ENCODE peak calls at places on chromosomes 11 and 22, in five cellular contexts. One of them, this sample, is unnamed.

GRCh38 chr11:75563978-75564552 is 2.0 kb downstream of the SERPINH1 start:
- DNase-seq in HCT116: no peak
- DNase-seq in HepG2: peak; percentile 45
- DNase-seq in K562: peak; percentile 86
- DNase-seq in GM12878: no peak
- DNase-seq in this sample: peak; percentile 82

GRCh38 chr22:50641696-50642607 is 14.0 kb upstream of the ARSA start:
- DNase-seq in HCT116: no peak
- DNase-seq in HepG2: peak; percentile 95
- DNase-seq in K562: no peak
- DNase-seq in GM12878: no peak
- DNase-seq in this sample: peak; percentile 79

GRCh38 chr22:31141551-31141950 is 1.2 kb upstream of the PLA2G3 start:
- DNase-seq in HCT116: no peak
- DNase-seq in HepG2: no peak
- DNase-seq in K562: no peak
- DNase-seq in GM12878: no peak
- DNase-seq in this sample: no peak

GRCh38 chr11:1860108-1860507 is 7.2 kb downstream of the LSP1 start:
- DNase-seq in HCT116: no peak
- DNase-seq in HepG2: no peak
- DNase-seq in K562: no peak
- DNase-seq in GM12878: no peak
- DNase-seq in this sample: no peak

GRCh38 chr11:128399722-128400121 is 187.6 kb downstream of the ETS1 start:
- DNase-seq in HCT116: no peak
- DNase-seq in HepG2: no peak
- DNase-seq in K562: no peak
- DNase-seq in GM12878: no peak
- DNase-seq in this sample: no peak

GRCh38 chr22:45534339-45535192 is 31.9 kb downstream of the FBLN1 start:
- DNase-seq in HCT116: no peak
- DNase-seq in HepG2: no peak
- DNase-seq in K562: no peak
- DNase-seq in GM12878: no peak
- DNase-seq in this sample: no peak

GRCh38 chr11:75261474-75261847 is 20.9 kb downstream of the TPBGL start:
- DNase-seq in HCT116: no peak
- DNase-seq in HepG2: no peak
- DNase-seq in K562: no peak
- DNase-seq in GM12878: no peak
- DNase-seq in this sample: no peak

GRCh38 chr11:59872076-59872475 is 5.8 kb upstream of the TCN1 start:
- DNase-seq in HCT116: no peak
- DNase-seq in HepG2: no peak
- DNase-seq in K562: no peak
- DNase-seq in GM12878: no peak
- DNase-seq in this sample: no peak

GRCh38 chr11:107666911-107667568 is 44.8 kb downstream of the SLN start:
- DNase-seq in HCT116: no peak
- DNase-seq in HepG2: no peak
- DNase-seq in K562: no peak
- DNase-seq in GM12878: no peak
- DNase-seq in this sample: no peak

GRCh38 chr11:2940930-2941821 is 12.0 kb upstream of the PHLDA2 start:
- DNase-seq in HCT116: no peak
- DNase-seq in HepG2: no peak
- DNase-seq in K562: no peak
- DNase-seq in GM12878: no peak
- DNase-seq in this sample: no peak

GRCh38 chr11:2942872-2943710 is 13.9 kb upstream of the PHLDA2 start:
- DNase-seq in HCT116: no peak
- DNase-seq in HepG2: no peak
- DNase-seq in K562: no peak
- DNase-seq in GM12878: no peak
- DNase-seq in this sample: no peak

GRCh38 chr11:2943711-2944118 is 14.5 kb upstream of the PHLDA2 start:
- DNase-seq in HCT116: no peak
- DNase-seq in HepG2: no peak
- DNase-seq in K562: no peak
- DNase-seq in GM12878: no peak
- DNase-seq in this sample: no peak

GRCh38 chr11:2942447-2942846 is 13.2 kb upstream of the PHLDA2 start:
- DNase-seq in HCT116: no peak
- DNase-seq in HepG2: no peak
- DNase-seq in K562: no peak
- DNase-seq in GM12878: no peak
- DNase-seq in this sample: no peak

GRCh38 chr11:2940166-2940929 is 11.1 kb upstream of the PHLDA2 start:
- DNase-seq in HCT116: peak; percentile 53
- DNase-seq in HepG2: peak; percentile 46
- DNase-seq in K562: no peak
- DNase-seq in GM12878: no peak
- DNase-seq in this sample: no peak
- TF ChIP-seq SP1 in HCT116: no peak
- TF ChIP-seq SP1 in HepG2: no peak
- TF ChIP-seq SP1 in K562: no peak
- TF ChIP-seq SP1 in GM12878: no peak
- TF ChIP-seq SP1 in this sample: no peak

DNA sequence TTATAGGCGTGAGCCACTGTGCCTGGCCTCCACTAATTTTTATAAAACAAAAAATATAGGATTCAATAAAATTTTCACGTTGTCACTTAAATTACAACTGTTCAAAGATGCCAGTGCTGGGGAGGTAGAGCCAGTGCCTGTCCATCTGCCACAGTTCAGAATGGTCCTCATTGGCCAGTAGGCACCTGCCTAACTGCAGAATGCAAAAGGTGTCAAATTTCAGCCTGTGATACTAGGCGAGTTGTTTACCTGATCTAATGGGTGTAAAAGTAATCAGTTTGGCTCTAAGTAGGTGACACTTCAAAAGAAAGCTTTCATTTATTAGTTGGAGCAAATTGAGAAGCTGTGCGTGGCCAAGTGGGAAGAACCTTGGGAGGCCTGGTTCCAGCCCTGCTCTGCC is 2.4 kb downstream of the SMARCB1 start:
- DNase-seq in HCT116: no peak
- DNase-seq in HepG2: no peak
- DNase-seq in K562: no peak
- DNase-seq in GM12878: no peak
- DNase-seq in this sample: no peak
- H4K20me1 ChIP-seq in HCT116: peaks cover 8% of the 10 kb centered on the region
- H4K20me1 ChIP-seq in HepG2: peaks cover 23% of the 10 kb centered on the region
- H4K20me1 ChIP-seq in K562: peaks cover 10% of the 10 kb centered on the region
- H4K20me1 ChIP-seq in GM12878: peaks cover 4% of the 10 kb centered on the region
- H4K20me1 ChIP-seq in this sample: peaks cover 4% of the 10 kb centered on the region

GRCh38 chr22:44372611-44373010 is 59.9 kb upstream of the SHISAL1 start:
- DNase-seq in HCT116: no peak
- DNase-seq in HepG2: no peak
- DNase-seq in K562: no peak
- DNase-seq in GM12878: no peak
- DNase-seq in this sample: no peak

GRCh38 chr22:44369241-44369652 is 56.5 kb upstream of the SHISAL1 start:
- DNase-seq in HCT116: no peak
- DNase-seq in HepG2: no peak
- DNase-seq in K562: no peak
- DNase-seq in GM12878: no peak
- DNase-seq in this sample: peak; percentile 31

GRCh38 chr22:44368611-44369010 is 55.9 kb upstream of the SHISAL1 start:
- DNase-seq in HCT116: no peak
- DNase-seq in HepG2: no peak
- DNase-seq in K562: no peak
- DNase-seq in GM12878: no peak
- DNase-seq in this sample: no peak

GRCh38 chr22:44371741-44372525 is 59.2 kb upstream of the SHISAL1 start:
- DNase-seq in HCT116: no peak
- DNase-seq in HepG2: no peak
- DNase-seq in K562: no peak
- DNase-seq in GM12878: no peak
- DNase-seq in this sample: no peak

GRCh38 chr22:44369916-44370804 is 57.4 kb upstream of the SHISAL1 start:
- DNase-seq in HCT116: no peak
- DNase-seq in HepG2: no peak
- DNase-seq in K562: no peak
- DNase-seq in GM12878: no peak
- DNase-seq in this sample: no peak
- TF ChIP-seq SP1 in HCT116: no peak
- TF ChIP-seq SP1 in HepG2: no peak
- TF ChIP-seq SP1 in K562: no peak
- TF ChIP-seq SP1 in GM12878: no peak
- TF ChIP-seq SP1 in this sample: no peak

DNA sequence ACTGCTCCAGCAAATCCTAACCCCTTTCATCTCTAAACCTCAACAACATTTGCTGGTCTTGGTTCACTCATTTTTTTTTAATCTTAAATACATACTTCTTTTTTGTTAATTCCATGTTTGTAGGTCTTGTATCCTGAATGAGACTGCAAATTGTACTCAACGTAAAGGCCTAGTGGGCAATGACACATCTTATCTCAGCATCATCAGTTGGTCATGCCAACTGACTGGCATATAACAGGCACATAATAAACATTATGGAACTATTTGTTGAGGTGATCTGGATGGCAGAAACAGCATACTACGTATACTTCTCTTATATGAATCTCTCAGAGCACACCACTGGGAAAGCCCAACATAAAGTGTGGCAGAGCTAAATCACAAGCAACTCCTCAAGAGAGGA is 116.7 kb downstream of the RBFOX2 start:
- DNase-seq in HCT116: no peak
- DNase-seq in HepG2: no peak
- DNase-seq in K562: no peak
- DNase-seq in GM12878: no peak
- DNase-seq in this sample: no peak
- H4K20me1 ChIP-seq in HCT116: no peaks in the 10 kb centered on the region
- H4K20me1 ChIP-seq in HepG2: no peaks in the 10 kb centered on the region
- H4K20me1 ChIP-seq in K562: no peaks in the 10 kb centered on the region
- H4K20me1 ChIP-seq in GM12878: no peaks in the 10 kb centered on the region
- H4K20me1 ChIP-seq in this sample: no peaks in the 10 kb centered on the region

DNA sequence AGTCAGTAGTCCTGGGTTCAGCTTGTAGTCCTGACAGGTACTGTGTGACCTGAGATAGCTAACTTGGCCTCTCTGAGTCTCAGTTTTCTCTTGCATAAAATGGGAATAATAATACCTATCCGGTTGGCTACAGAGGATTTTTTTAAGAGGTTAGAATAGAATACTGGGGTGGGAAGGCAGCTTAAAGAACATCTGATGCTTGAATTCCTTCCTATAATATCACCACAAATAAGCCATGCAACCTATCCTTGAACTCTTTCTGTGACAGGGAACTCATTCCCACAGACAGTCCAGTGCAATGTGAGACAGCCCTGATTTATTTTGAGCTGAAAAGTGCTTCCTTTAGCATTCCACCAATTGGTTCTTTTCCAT is 110.1 kb downstream of the CCDC81 start:
- DNase-seq in HCT116: no peak
- DNase-seq in HepG2: no peak
- DNase-seq in K562: no peak
- DNase-seq in GM12878: no peak
- DNase-seq in this sample: no peak
- TF ChIP-seq SP1 in HCT116: no peak
- TF ChIP-seq SP1 in HepG2: no peak
- TF ChIP-seq SP1 in K562: no peak
- TF ChIP-seq SP1 in GM12878: no peak
- TF ChIP-seq SP1 in this sample: no peak

DNA sequence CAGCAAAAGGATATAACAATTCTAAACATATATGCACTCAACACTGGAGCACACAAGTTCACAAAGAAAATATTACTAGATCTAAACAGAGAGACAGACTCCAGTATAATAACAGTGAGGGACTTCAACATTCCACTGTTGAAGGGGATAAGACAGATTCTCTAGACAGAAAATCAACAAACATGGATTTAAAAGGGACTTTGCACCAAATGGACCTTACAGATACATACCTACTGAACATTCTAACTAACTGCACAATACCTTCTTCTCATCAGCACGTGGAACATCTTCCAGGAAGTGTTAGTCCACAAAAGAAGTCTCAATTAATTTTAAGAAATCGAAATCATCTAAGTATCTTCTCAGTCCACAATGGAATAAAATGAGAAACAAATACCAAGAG is 26.6 kb downstream of the RSF1 start:
- DNase-seq in HCT116: no peak
- DNase-seq in HepG2: peak; percentile 76
- DNase-seq in K562: no peak
- DNase-seq in GM12878: no peak
- DNase-seq in this sample: no peak
- H4K20me1 ChIP-seq in HCT116: no peaks in the 10 kb centered on the region
- H4K20me1 ChIP-seq in HepG2: peaks cover 26% of the 10 kb centered on the region
- H4K20me1 ChIP-seq in K562: no peaks in the 10 kb centered on the region
- H4K20me1 ChIP-seq in GM12878: no peaks in the 10 kb centered on the region
- H4K20me1 ChIP-seq in this sample: peaks cover 4% of the 10 kb centered on the region

GRCh38 chr11:41786087-41786486 is 326.6 kb upstream of the LRRC4C start:
- DNase-seq in HCT116: no peak
- DNase-seq in HepG2: no peak
- DNase-seq in K562: no peak
- DNase-seq in GM12878: no peak
- DNase-seq in this sample: no peak
- TF ChIP-seq SP1 in HCT116: no peak
- TF ChIP-seq SP1 in HepG2: no peak
- TF ChIP-seq SP1 in K562: no peak
- TF ChIP-seq SP1 in GM12878: no peak
- TF ChIP-seq SP1 in this sample: no peak

GRCh38 chr22:26712158-26712557 is 54.8 kb downstream of the MIAT start:
- DNase-seq in HCT116: no peak
- DNase-seq in HepG2: no peak
- DNase-seq in K562: no peak
- DNase-seq in GM12878: no peak
- DNase-seq in this sample: no peak

GRCh38 chr22:26707581-26707980 is 50.2 kb downstream of the MIAT start:
- DNase-seq in HCT116: no peak
- DNase-seq in HepG2: no peak
- DNase-seq in K562: no peak
- DNase-seq in GM12878: no peak
- DNase-seq in this sample: no peak

GRCh38 chr22:26708256-26709009 is 51.0 kb downstream of the MIAT start:
- DNase-seq in HCT116: no peak
- DNase-seq in HepG2: no peak
- DNase-seq in K562: no peak
- DNase-seq in GM12878: peak; percentile 79
- DNase-seq in this sample: no peak

GRCh38 chr22:26711205-26711958 is 54.0 kb downstream of the MIAT start:
- DNase-seq in HCT116: no peak
- DNase-seq in HepG2: no peak
- DNase-seq in K562: no peak
- DNase-seq in GM12878: peak; percentile 68
- DNase-seq in this sample: no peak

GRCh38 chr22:26709617-26710390 is 52.4 kb downstream of the MIAT start:
- DNase-seq in HCT116: no peak
- DNase-seq in HepG2: no peak
- DNase-seq in K562: no peak
- DNase-seq in GM12878: no peak
- DNase-seq in this sample: no peak
- H4K20me1 ChIP-seq in HCT116: no peaks in the 10 kb centered on the region
- H4K20me1 ChIP-seq in HepG2: no peaks in the 10 kb centered on the region
- H4K20me1 ChIP-seq in K562: no peaks in the 10 kb centered on the region
- H4K20me1 ChIP-seq in GM12878: no peaks in the 10 kb centered on the region
- H4K20me1 ChIP-seq in this sample: no peaks in the 10 kb centered on the region